ENCODE peak calls at places on chromosome 21, in eight cellular contexts. One of them, this sample, is unnamed.

GRCh38 chr21:21624674-21625073 is 626.5 kb downstream of the NCAM2 start:
- DNase-seq in endodermal cell: no peak
- DNase-seq in ovary: no peak
- DNase-seq in WERI-Rb-1: no peak
- DNase-seq in IMR-90: peak
- DNase-seq in Panc1: no peak
- DNase-seq in hepatocyte: no peak
- DNase-seq in stomach: no peak
- DNase-seq in this sample: no peak

GRCh38 chr21:37673801-37674575 is 242.3 kb downstream of the KCNJ6 start:
- DNase-seq in endodermal cell: peak
- DNase-seq in ovary: no peak
- DNase-seq in WERI-Rb-1: no peak
- DNase-seq in IMR-90: no peak
- DNase-seq in Panc1: no peak
- DNase-seq in hepatocyte: peak
- DNase-seq in stomach: no peak
- DNase-seq in this sample: no peak

GRCh38 chr21:17679002-17679600 is 66.4 kb upstream of the BTG3 start:
- DNase-seq in endodermal cell: no peak
- DNase-seq in ovary: no peak
- DNase-seq in WERI-Rb-1: no peak
- DNase-seq in IMR-90: peak
- DNase-seq in Panc1: peak
- DNase-seq in hepatocyte: peak
- DNase-seq in stomach: no peak
- DNase-seq in this sample: peak

GRCh38 chr21:43866233-43866632 is 1.2 kb downstream of the AGPAT3 start:
- DNase-seq in endodermal cell: peak
- DNase-seq in ovary: peak
- DNase-seq in WERI-Rb-1: no peak
- DNase-seq in IMR-90: peak
- DNase-seq in Panc1: no peak
- DNase-seq in hepatocyte: peak
- DNase-seq in stomach: no peak
- DNase-seq in this sample: peak

GRCh38 chr21:38831526-38832467 is 26.1 kb downstream of the ETS2 start:
- DNase-seq in endodermal cell: no peak
- DNase-seq in ovary: no peak
- DNase-seq in WERI-Rb-1: no peak
- DNase-seq in IMR-90: peak
- DNase-seq in Panc1: no peak
- DNase-seq in hepatocyte: peak
- DNase-seq in stomach: peak
- DNase-seq in this sample: peak

GRCh38 chr21:14900611-14901010 is 164.2 kb downstream of the NRIP1 start:
- DNase-seq in endodermal cell: no peak
- DNase-seq in ovary: no peak
- DNase-seq in WERI-Rb-1: no peak
- DNase-seq in IMR-90: peak
- DNase-seq in Panc1: no peak
- DNase-seq in hepatocyte: no peak
- DNase-seq in stomach: no peak
- DNase-seq in this sample: peak

GRCh38 chr21:15141236-15141970 is 76.6 kb upstream of the NRIP1 start:
- DNase-seq in endodermal cell: no peak
- DNase-seq in ovary: no peak
- DNase-seq in WERI-Rb-1: no peak
- DNase-seq in IMR-90: no peak
- DNase-seq in Panc1: no peak
- DNase-seq in hepatocyte: no peak
- DNase-seq in stomach: peak
- DNase-seq in this sample: no peak

GRCh38 chr21:34367320-34367935 is 3.6 kb downstream of the KCNE2 start:
- DNase-seq in endodermal cell: peak
- DNase-seq in ovary: no peak
- DNase-seq in WERI-Rb-1: peak
- DNase-seq in IMR-90: peak
- DNase-seq in Panc1: peak
- DNase-seq in hepatocyte: peak
- DNase-seq in stomach: peak
- DNase-seq in this sample: peak

GRCh38 chr21:18251065-18251464 is 6.4 kb downstream of the CHODL start:
- DNase-seq in endodermal cell: no peak
- DNase-seq in ovary: no peak
- DNase-seq in WERI-Rb-1: no peak
- DNase-seq in IMR-90: no peak
- DNase-seq in Panc1: no peak
- DNase-seq in hepatocyte: no peak
- DNase-seq in stomach: no peak
- DNase-seq in this sample: no peak

GRCh38 chr21:27077501-27077900 is 110.6 kb upstream of the ADAMTS5 start:
- DNase-seq in endodermal cell: no peak
- DNase-seq in ovary: no peak
- DNase-seq in WERI-Rb-1: no peak
- DNase-seq in IMR-90: peak
- DNase-seq in Panc1: peak
- DNase-seq in hepatocyte: no peak
- DNase-seq in stomach: no peak
- DNase-seq in this sample: no peak

GRCh38 chr21:34105947-34106541 is 32.7 kb downstream of the MRPS6 start:
- DNase-seq in endodermal cell: no peak
- DNase-seq in ovary: no peak
- DNase-seq in WERI-Rb-1: no peak
- DNase-seq in IMR-90: no peak
- DNase-seq in Panc1: no peak
- DNase-seq in hepatocyte: no peak
- DNase-seq in stomach: no peak
- DNase-seq in this sample: no peak

GRCh38 chr21:15183712-15184353 is 119.0 kb upstream of the NRIP1 start:
- DNase-seq in endodermal cell: no peak
- DNase-seq in ovary: no peak
- DNase-seq in WERI-Rb-1: no peak
- DNase-seq in IMR-90: no peak
- DNase-seq in Panc1: no peak
- DNase-seq in hepatocyte: no peak
- DNase-seq in stomach: no peak
- DNase-seq in this sample: peak

GRCh38 chr21:15289896-15290841 is 225.4 kb upstream of the NRIP1 start:
- DNase-seq in endodermal cell: peak
- DNase-seq in ovary: peak
- DNase-seq in WERI-Rb-1: no peak
- DNase-seq in IMR-90: no peak
- DNase-seq in Panc1: no peak
- DNase-seq in hepatocyte: peak
- DNase-seq in stomach: peak
- DNase-seq in this sample: no peak

GRCh38 chr21:17466166-17466565 is 46.7 kb upstream of the CXADR start:
- DNase-seq in endodermal cell: no peak
- DNase-seq in ovary: no peak
- DNase-seq in WERI-Rb-1: no peak
- DNase-seq in IMR-90: peak
- DNase-seq in Panc1: no peak
- DNase-seq in hepatocyte: peak
- DNase-seq in stomach: peak
- DNase-seq in this sample: peak

GRCh38 chr21:32951041-32951440 is 74.7 kb upstream of the OLIG2 start:
- DNase-seq in endodermal cell: peak
- DNase-seq in ovary: no peak
- DNase-seq in WERI-Rb-1: peak
- DNase-seq in IMR-90: no peak
- DNase-seq in Panc1: no peak
- DNase-seq in hepatocyte: no peak
- DNase-seq in stomach: no peak
- DNase-seq in this sample: no peak

GRCh38 chr21:17925900-17926299 is 106.7 kb upstream of the C21orf91 start:
- DNase-seq in endodermal cell: no peak
- DNase-seq in ovary: no peak
- DNase-seq in WERI-Rb-1: peak
- DNase-seq in IMR-90: peak
- DNase-seq in Panc1: no peak
- DNase-seq in hepatocyte: peak
- DNase-seq in stomach: no peak
- DNase-seq in this sample: no peak

DNA sequence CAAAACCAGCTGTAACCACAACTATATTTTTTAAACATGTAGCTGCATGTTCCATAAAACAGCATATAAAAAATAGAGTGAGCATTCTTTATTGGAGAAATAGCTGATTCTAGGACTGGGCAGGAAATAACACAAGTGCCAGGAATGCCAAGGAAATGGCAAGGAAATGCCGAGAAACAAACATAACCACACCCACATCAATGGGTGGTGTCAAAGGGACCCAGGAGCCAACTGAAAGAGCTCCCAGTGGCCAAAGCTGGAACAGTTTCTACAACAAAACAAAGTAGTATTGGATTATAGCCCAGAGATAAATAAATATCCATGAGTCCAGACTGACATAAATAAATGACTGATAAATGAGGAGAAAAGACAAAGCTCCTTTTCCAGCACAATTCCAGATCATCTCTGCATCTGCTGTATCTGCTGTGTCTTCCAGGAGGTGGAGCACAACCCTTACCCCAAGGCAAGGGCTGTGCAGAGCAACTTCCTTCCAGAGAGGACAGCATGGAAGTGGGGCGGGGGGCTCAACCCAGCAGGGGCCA is 28.1 kb downstream of the ADARB1 start:
- DNase-seq in endodermal cell: no peak
- DNase-seq in ovary: no peak
- DNase-seq in WERI-Rb-1: no peak
- DNase-seq in IMR-90: no peak
- DNase-seq in Panc1: no peak
- DNase-seq in hepatocyte: no peak
- DNase-seq in stomach: peak
- DNase-seq in this sample: peak
- TF ChIP-seq CTCF in endodermal cell: peak
- TF ChIP-seq CTCF in ovary: no peak
- TF ChIP-seq CTCF in WERI-Rb-1: peak
- TF ChIP-seq CTCF in IMR-90: peak
- TF ChIP-seq CTCF in Panc1: peak
- TF ChIP-seq CTCF in hepatocyte: peak
- TF ChIP-seq CTCF in stomach: peak
- TF ChIP-seq CTCF in this sample: peak

GRCh38 chr21:45954271-45954670 is 27.3 kb upstream of the COL6A1 start:
- DNase-seq in endodermal cell: peak
- DNase-seq in ovary: no peak
- DNase-seq in WERI-Rb-1: peak
- DNase-seq in IMR-90: no peak
- DNase-seq in Panc1: no peak
- DNase-seq in hepatocyte: peak
- DNase-seq in stomach: no peak
- DNase-seq in this sample: no peak
- H3K27ac ChIP-seq in endodermal cell: no peak
- H3K27ac ChIP-seq in ovary: no peak
- H3K27ac ChIP-seq in WERI-Rb-1: peak
- H3K27ac ChIP-seq in IMR-90: no peak
- H3K27ac ChIP-seq in Panc1: no peak
- H3K27ac ChIP-seq in hepatocyte: peak
- H3K27ac ChIP-seq in stomach: peak
- H3K27ac ChIP-seq in this sample: no peak

GRCh38 chr21:25607812-25608737 is 794 bp upstream of the MRPL39 start:
- DNase-seq in endodermal cell: peak
- DNase-seq in ovary: peak
- DNase-seq in WERI-Rb-1: peak
- DNase-seq in IMR-90: peak
- DNase-seq in Panc1: peak
- DNase-seq in hepatocyte: peak
- DNase-seq in stomach: peak
- DNase-seq in this sample: peak

GRCh38 chr21:25607151-25607811 is at the start of gene MRPL39:
- DNase-seq in endodermal cell: peak
- DNase-seq in ovary: peak
- DNase-seq in WERI-Rb-1: peak
- DNase-seq in IMR-90: peak
- DNase-seq in Panc1: peak
- DNase-seq in hepatocyte: peak
- DNase-seq in stomach: peak
- DNase-seq in this sample: peak
- TF ChIP-seq CTCF in endodermal cell: peak
- TF ChIP-seq CTCF in ovary: no peak
- TF ChIP-seq CTCF in WERI-Rb-1: peak
- TF ChIP-seq CTCF in IMR-90: peak
- TF ChIP-seq CTCF in Panc1: peak
- TF ChIP-seq CTCF in hepatocyte: peak
- TF ChIP-seq CTCF in stomach: peak
- TF ChIP-seq CTCF in this sample: peak

GRCh38 chr21:36156339-36156814 is 247 bp upstream of the DOP1B start:
- DNase-seq in endodermal cell: peak
- DNase-seq in ovary: peak
- DNase-seq in WERI-Rb-1: peak
- DNase-seq in IMR-90: peak
- DNase-seq in Panc1: peak
- DNase-seq in hepatocyte: peak
- DNase-seq in stomach: peak
- DNase-seq in this sample: peak

GRCh38 chr21:36156815-36157670 is at the start of gene DOP1B:
- DNase-seq in endodermal cell: no peak
- DNase-seq in ovary: no peak
- DNase-seq in WERI-Rb-1: peak
- DNase-seq in IMR-90: no peak
- DNase-seq in Panc1: no peak
- DNase-seq in hepatocyte: no peak
- DNase-seq in stomach: no peak
- DNase-seq in this sample: no peak

GRCh38 chr21:36159356-36159921 is 2.8 kb downstream of the DOP1B start:
- DNase-seq in endodermal cell: no peak
- DNase-seq in ovary: no peak
- DNase-seq in WERI-Rb-1: no peak
- DNase-seq in IMR-90: no peak
- DNase-seq in Panc1: no peak
- DNase-seq in hepatocyte: no peak
- DNase-seq in stomach: peak
- DNase-seq in this sample: no peak

GRCh38 chr21:36160850-36161178 is 4.2 kb downstream of the DOP1B start:
- DNase-seq in endodermal cell: no peak
- DNase-seq in ovary: no peak
- DNase-seq in WERI-Rb-1: no peak
- DNase-seq in IMR-90: no peak
- DNase-seq in Panc1: no peak
- DNase-seq in hepatocyte: no peak
- DNase-seq in stomach: no peak
- DNase-seq in this sample: no peak

DNA sequence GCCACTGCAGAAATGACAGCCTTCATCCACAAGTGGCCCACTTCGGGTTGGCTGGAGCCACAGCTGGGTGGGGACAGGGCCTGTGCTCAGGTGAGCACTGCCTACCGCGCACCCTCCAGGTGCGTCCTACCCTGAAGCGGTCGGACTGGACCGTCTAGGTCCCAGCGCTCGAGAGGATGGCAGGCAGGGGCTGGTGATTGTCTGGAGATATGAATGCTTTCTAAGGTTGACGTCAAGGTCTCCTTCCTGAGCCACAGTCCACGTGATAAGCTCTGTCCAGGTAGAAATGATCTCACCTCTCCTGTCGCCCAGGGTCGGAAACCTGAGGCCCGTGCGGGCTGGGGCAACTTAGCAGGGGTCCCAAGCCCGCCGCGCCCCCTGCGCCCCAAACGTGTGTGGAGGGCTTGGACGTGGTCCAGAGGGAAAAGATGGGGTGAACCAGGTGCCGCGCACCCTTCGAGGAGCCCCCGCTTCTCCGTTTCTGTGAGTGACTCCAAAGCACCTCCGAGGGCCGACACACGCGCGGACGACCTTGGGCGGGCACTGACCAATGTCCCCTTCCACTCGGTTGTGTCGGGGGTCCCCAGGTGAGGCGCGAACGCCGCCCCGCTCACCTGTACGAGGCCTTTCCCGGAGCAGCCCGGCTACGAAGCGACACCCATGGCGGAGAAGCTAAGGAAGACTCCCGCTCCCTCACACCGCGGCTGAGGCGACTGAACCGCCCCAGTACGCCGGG is 853 bp upstream of the DOP1B start:
- DNase-seq in endodermal cell: peak
- DNase-seq in ovary: peak
- DNase-seq in WERI-Rb-1: no peak
- DNase-seq in IMR-90: no peak
- DNase-seq in Panc1: no peak
- DNase-seq in hepatocyte: peak
- DNase-seq in stomach: peak
- DNase-seq in this sample: peak
- H3K27ac ChIP-seq in endodermal cell: no peak
- H3K27ac ChIP-seq in ovary: no peak
- H3K27ac ChIP-seq in WERI-Rb-1: peak
- H3K27ac ChIP-seq in IMR-90: peak
- H3K27ac ChIP-seq in Panc1: peak
- H3K27ac ChIP-seq in hepatocyte: peak
- H3K27ac ChIP-seq in stomach: peak
- H3K27ac ChIP-seq in this sample: peak